ENCODE peak calls at places on chromosomes 5 and 9, in seven cellular contexts. One of them, this sample, is unnamed.

GRCh38 chr9:20112367-20112766 is 323.5 kb upstream of the SLC24A2 start:
- DNase-seq in Caco-2: no peak
- DNase-seq in LoVo: no peak
- DNase-seq in stimulated activated CD4-positive, alpha-beta T cell treated with anti-CD3 and anti-CD28 coated beads, Interleukin-4, amount 100 ng/mL, for 4 hours: no peak
- DNase-seq in GM12878: no peak
- DNase-seq in NCI-H774: no peak
- DNase-seq in activated T-helper 1 cell treated with anti-CD3 and anti-CD28 coated beads, Interleukin-12 subunit alpha, Interleukin-12 subunit beta, Interleukin-2, Interleukin-4 antibody, amounts not matched to agents 30 ng/mL and 10 ng/mL and 1 ng/mL, durations not matched to agents 14 hours and 24 hours and 36 hours: no peak
- DNase-seq in this sample: no peak

GRCh38 chr9:127223810-127224177 is 40.8 kb upstream of the GARNL3 start:
- DNase-seq in Caco-2: no peak
- DNase-seq in LoVo: no peak
- DNase-seq in stimulated activated CD4-positive, alpha-beta T cell treated with anti-CD3 and anti-CD28 coated beads, Interleukin-4, amount 100 ng/mL, for 4 hours: no peak
- DNase-seq in GM12878: no peak
- DNase-seq in NCI-H774: peak; percentile 32
- DNase-seq in activated T-helper 1 cell treated with anti-CD3 and anti-CD28 coated beads, Interleukin-12 subunit alpha, Interleukin-12 subunit beta, Interleukin-2, Interleukin-4 antibody, amounts not matched to agents 30 ng/mL and 10 ng/mL and 1 ng/mL, durations not matched to agents 14 hours and 24 hours and 36 hours: no peak
- DNase-seq in this sample: no peak

GRCh38 chr9:121269030-121269887 is 1.3 kb downstream of the GSN start:
- DNase-seq in Caco-2: peak; percentile 52
- DNase-seq in LoVo: no peak
- DNase-seq in stimulated activated CD4-positive, alpha-beta T cell treated with anti-CD3 and anti-CD28 coated beads, Interleukin-4, amount 100 ng/mL, for 4 hours: no peak
- DNase-seq in GM12878: no peak
- DNase-seq in NCI-H774: no peak
- DNase-seq in activated T-helper 1 cell treated with anti-CD3 and anti-CD28 coated beads, Interleukin-12 subunit alpha, Interleukin-12 subunit beta, Interleukin-2, Interleukin-4 antibody, amounts not matched to agents 30 ng/mL and 10 ng/mL and 1 ng/mL, durations not matched to agents 14 hours and 24 hours and 36 hours: no peak
- DNase-seq in this sample: no peak

GRCh38 chr5:113524927-113525326 is 11.4 kb downstream of the YTHDC2 start:
- DNase-seq in Caco-2: no peak
- DNase-seq in LoVo: no peak
- DNase-seq in stimulated activated CD4-positive, alpha-beta T cell treated with anti-CD3 and anti-CD28 coated beads, Interleukin-4, amount 100 ng/mL, for 4 hours: no peak
- DNase-seq in GM12878: no peak
- DNase-seq in NCI-H774: no peak
- DNase-seq in activated T-helper 1 cell treated with anti-CD3 and anti-CD28 coated beads, Interleukin-12 subunit alpha, Interleukin-12 subunit beta, Interleukin-2, Interleukin-4 antibody, amounts not matched to agents 30 ng/mL and 10 ng/mL and 1 ng/mL, durations not matched to agents 14 hours and 24 hours and 36 hours: no peak
- DNase-seq in this sample: no peak

GRCh38 chr5:171520300-171521170 is 101.1 kb downstream of the FGF18 start:
- DNase-seq in Caco-2: no peak
- DNase-seq in LoVo: no peak
- DNase-seq in stimulated activated CD4-positive, alpha-beta T cell treated with anti-CD3 and anti-CD28 coated beads, Interleukin-4, amount 100 ng/mL, for 4 hours: no peak
- DNase-seq in GM12878: no peak
- DNase-seq in NCI-H774: no peak
- DNase-seq in activated T-helper 1 cell treated with anti-CD3 and anti-CD28 coated beads, Interleukin-12 subunit alpha, Interleukin-12 subunit beta, Interleukin-2, Interleukin-4 antibody, amounts not matched to agents 30 ng/mL and 10 ng/mL and 1 ng/mL, durations not matched to agents 14 hours and 24 hours and 36 hours: no peak
- DNase-seq in this sample: no peak

GRCh38 chr5:147822686-147823491 is 8.6 kb downstream of the SPINK1 start:
- DNase-seq in Caco-2: peak; percentile 44
- DNase-seq in LoVo: peak; percentile 47
- DNase-seq in stimulated activated CD4-positive, alpha-beta T cell treated with anti-CD3 and anti-CD28 coated beads, Interleukin-4, amount 100 ng/mL, for 4 hours: peak; percentile 5
- DNase-seq in GM12878: peak; percentile 12
- DNase-seq in NCI-H774: peak; percentile 73
- DNase-seq in activated T-helper 1 cell treated with anti-CD3 and anti-CD28 coated beads, Interleukin-12 subunit alpha, Interleukin-12 subunit beta, Interleukin-2, Interleukin-4 antibody, amounts not matched to agents 30 ng/mL and 10 ng/mL and 1 ng/mL, durations not matched to agents 14 hours and 24 hours and 36 hours: peak; percentile 16
- DNase-seq in this sample: peak; percentile 60

GRCh38 chr5:76483433-76483832 is 80.3 kb downstream of the IQGAP2 start:
- DNase-seq in Caco-2: peak; percentile 36
- DNase-seq in LoVo: no peak
- DNase-seq in stimulated activated CD4-positive, alpha-beta T cell treated with anti-CD3 and anti-CD28 coated beads, Interleukin-4, amount 100 ng/mL, for 4 hours: no peak
- DNase-seq in GM12878: no peak
- DNase-seq in NCI-H774: no peak
- DNase-seq in activated T-helper 1 cell treated with anti-CD3 and anti-CD28 coated beads, Interleukin-12 subunit alpha, Interleukin-12 subunit beta, Interleukin-2, Interleukin-4 antibody, amounts not matched to agents 30 ng/mL and 10 ng/mL and 1 ng/mL, durations not matched to agents 14 hours and 24 hours and 36 hours: no peak
- DNase-seq in this sample: no peak

GRCh38 chr5:112472614-112473013 is 53.5 kb upstream of the EPB41L4A start:
- DNase-seq in Caco-2: no peak
- DNase-seq in LoVo: no peak
- DNase-seq in stimulated activated CD4-positive, alpha-beta T cell treated with anti-CD3 and anti-CD28 coated beads, Interleukin-4, amount 100 ng/mL, for 4 hours: no peak
- DNase-seq in GM12878: no peak
- DNase-seq in NCI-H774: no peak
- DNase-seq in activated T-helper 1 cell treated with anti-CD3 and anti-CD28 coated beads, Interleukin-12 subunit alpha, Interleukin-12 subunit beta, Interleukin-2, Interleukin-4 antibody, amounts not matched to agents 30 ng/mL and 10 ng/mL and 1 ng/mL, durations not matched to agents 14 hours and 24 hours and 36 hours: no peak
- DNase-seq in this sample: no peak

GRCh38 chr5:175893466-175893865 is 22.1 kb downstream of the CPLX2 start:
- DNase-seq in Caco-2: no peak
- DNase-seq in LoVo: no peak
- DNase-seq in stimulated activated CD4-positive, alpha-beta T cell treated with anti-CD3 and anti-CD28 coated beads, Interleukin-4, amount 100 ng/mL, for 4 hours: no peak
- DNase-seq in GM12878: no peak
- DNase-seq in NCI-H774: no peak
- DNase-seq in activated T-helper 1 cell treated with anti-CD3 and anti-CD28 coated beads, Interleukin-12 subunit alpha, Interleukin-12 subunit beta, Interleukin-2, Interleukin-4 antibody, amounts not matched to agents 30 ng/mL and 10 ng/mL and 1 ng/mL, durations not matched to agents 14 hours and 24 hours and 36 hours: no peak
- DNase-seq in this sample: no peak

GRCh38 chr9:13939129-13939528 is 374.8 kb downstream of the NFIB start:
- DNase-seq in Caco-2: no peak
- DNase-seq in LoVo: no peak
- DNase-seq in stimulated activated CD4-positive, alpha-beta T cell treated with anti-CD3 and anti-CD28 coated beads, Interleukin-4, amount 100 ng/mL, for 4 hours: no peak
- DNase-seq in GM12878: no peak
- DNase-seq in NCI-H774: no peak
- DNase-seq in activated T-helper 1 cell treated with anti-CD3 and anti-CD28 coated beads, Interleukin-12 subunit alpha, Interleukin-12 subunit beta, Interleukin-2, Interleukin-4 antibody, amounts not matched to agents 30 ng/mL and 10 ng/mL and 1 ng/mL, durations not matched to agents 14 hours and 24 hours and 36 hours: no peak
- DNase-seq in this sample: no peak

GRCh38 chr9:117080996-117081395 is 333.9 kb downstream of the ASTN2 start:
- DNase-seq in Caco-2: no peak
- DNase-seq in LoVo: no peak
- DNase-seq in stimulated activated CD4-positive, alpha-beta T cell treated with anti-CD3 and anti-CD28 coated beads, Interleukin-4, amount 100 ng/mL, for 4 hours: no peak
- DNase-seq in GM12878: no peak
- DNase-seq in NCI-H774: no peak
- DNase-seq in activated T-helper 1 cell treated with anti-CD3 and anti-CD28 coated beads, Interleukin-12 subunit alpha, Interleukin-12 subunit beta, Interleukin-2, Interleukin-4 antibody, amounts not matched to agents 30 ng/mL and 10 ng/mL and 1 ng/mL, durations not matched to agents 14 hours and 24 hours and 36 hours: no peak
- DNase-seq in this sample: no peak

GRCh38 chr5:63878788-63879187 is 83.5 kb downstream of the HTR1A start:
- DNase-seq in Caco-2: no peak
- DNase-seq in LoVo: no peak
- DNase-seq in stimulated activated CD4-positive, alpha-beta T cell treated with anti-CD3 and anti-CD28 coated beads, Interleukin-4, amount 100 ng/mL, for 4 hours: no peak
- DNase-seq in GM12878: no peak
- DNase-seq in NCI-H774: no peak
- DNase-seq in activated T-helper 1 cell treated with anti-CD3 and anti-CD28 coated beads, Interleukin-12 subunit alpha, Interleukin-12 subunit beta, Interleukin-2, Interleukin-4 antibody, amounts not matched to agents 30 ng/mL and 10 ng/mL and 1 ng/mL, durations not matched to agents 14 hours and 24 hours and 36 hours: no peak
- DNase-seq in this sample: no peak

This sample was measured in HCT116.